ENCODE peak calls at places on chromosomes 6 and 20, in ten cellular contexts. W is mammary epithelial cell, X is SJSA1, A is IMR-90, Z is tibial artery, F is psoas muscle, Y is GM23248, M is stomach, V is neural progenitor cell, P is heart right ventricle. S is an unnamed sample. For H3K27me3 and H3K9me3, the result is how much of the 10 kb centered on the place peaks cover.

GRCh38 chr6:45326698-45327417 is 1.3 kb upstream of the RUNX2 start:
- DNase-seq in W (no peak), X (no peak), A (no peak), Z (no peak), F (no peak), Y (no peak), M (no peak), V (peak), P (no peak), S (no peak)

GRCh38 chr6:104509355-104509754 is 350.4 kb downstream of the HACE1 start:
- DNase-seq in W (no peak), X (no peak), A (no peak), Z (no peak), F (no peak), Y (no peak), M (no peak), V (no peak), P (no peak), S (no peak)

GRCh38 chr20:18811186-18811585 is 2.4 kb upstream of the SCP2D1 start:
- DNase-seq in W (no peak), X (no peak), A (no peak), Z (no peak), F (no peak), Y (no peak), M (no peak), V (no peak), P (no peak), S (no peak)

GRCh38 chr20:63335711-63336110 is 25.4 kb downstream of the CHRNA4 start:
- DNase-seq in W (no peak), X (no peak), A (no peak), Z (no peak), F (no peak), Y (no peak), M (no peak), V (no peak), P (no peak), S (no peak)

GRCh38 chr6:122122686-122123085 is 276.8 kb upstream of the HSF2 start:
- DNase-seq in W (no peak), X (no peak), A (no peak), Z (no peak), F (no peak), Y (no peak), M (no peak), V (no peak), P (no peak), S (no peak)

GRCh38 chr6:8678466-8678865 is 243.1 kb upstream of the SLC35B3 start:
- DNase-seq in W (no peak), X (no peak), A (no peak), Z (no peak), F (no peak), Y (no peak), M (no peak), V (no peak), P (no peak), S (no peak)

GRCh38 chr6:21454262-21454661 is 139.3 kb upstream of the SOX4 start:
- DNase-seq in W (no peak), X (no peak), A (no peak), Z (no peak), F (no peak), Y (no peak), M (no peak), V (no peak), P (no peak), S (no peak)

GRCh38 chr6:17038316-17038715 is 63.5 kb upstream of the STMND1 start:
- DNase-seq in W (no peak), X (no peak), A (peak), Z (no peak), F (no peak), Y (peak), M (no peak), V (no peak), P (no peak), S (no peak)

GRCh38 chr6:156980515-156980914 is 203.3 kb downstream of the ARID1B start:
- DNase-seq in W (no peak), X (no peak), A (no peak), Z (no peak), F (no peak), Y (no peak), M (no peak), V (peak), P (no peak), S (peak)

GRCh38 chr6:30263734-30264133 is 50.5 kb upstream of the TRIM26 start:
- DNase-seq in W (peak), X (peak), A (peak), Z (no peak), F (no peak), Y (peak), M (no peak), V (no peak), P (no peak), S (no peak)

GRCh38 chr6:89784838-89785237 is 34.8 kb downstream of the MDN1 start:
- DNase-seq in W (no peak), X (no peak), A (no peak), Z (no peak), F (no peak), Y (no peak), M (no peak), V (no peak), P (no peak), S (no peak)

GRCh38 chr6:140040391-140040790 is 665.9 kb upstream of the CITED2 start:
- DNase-seq in W (peak), X (no peak), A (peak), Z (no peak), F (no peak), Y (peak), M (no peak), V (no peak), P (no peak), S (no peak)

GRCh38 chr6:127939442-127940066 is 38.7 kb upstream of the THEMIS start:
- DNase-seq in W (no peak), X (no peak), A (no peak), Z (no peak), F (no peak), Y (peak), M (no peak), V (no peak), P (no peak), S (no peak)

GRCh38 chr20:62860924-62861691 is 514 bp downstream of the TCFL5 start:
- DNase-seq in W (no peak), X (no peak), A (no peak), Z (no peak), F (peak), Y (peak), M (no peak), V (peak), P (no peak), S (peak)

GRCh38 chr6:32064706-32065105 is 26.5 kb downstream of the CYP21A2 start:
- DNase-seq in W (no peak), X (no peak), A (no peak), Z (no peak), F (peak), Y (no peak), M (no peak), V (no peak), P (no peak), S (no peak)

GRCh38 chr20:42093542-42094440 is 475.6 kb upstream of the CHD6 start:
- DNase-seq in W (no peak), X (no peak), A (no peak), Z (no peak), F (no peak), Y (no peak), M (no peak), V (no peak), P (no peak), S (no peak)

GRCh38 chr6:21390537-21391213 is 202.9 kb upstream of the SOX4 start:
- DNase-seq in W (no peak), X (no peak), A (no peak), Z (no peak), F (no peak), Y (no peak), M (no peak), V (no peak), P (no peak), S (no peak)

GRCh38 chr6:36807750-36808149 is 31.5 kb downstream of the CPNE5 start:
- DNase-seq in W (no peak), X (no peak), A (no peak), Z (no peak), F (no peak), Y (no peak), M (no peak), V (no peak), P (no peak), S (no peak)

GRCh38 chr6:43368517-43369160 is 808 bp downstream of the ZNF318 start:
- DNase-seq in W (peak), X (peak), A (peak), Z (peak), F (peak), Y (peak), M (peak), V (peak), P (peak), S (peak)

GRCh38 chr20:5100684-5101347 is 18.9 kb downstream of the PCNA start:
- DNase-seq in W (peak), X (peak), A (peak), Z (peak), F (peak), Y (peak), M (peak), V (peak), P (peak), S (peak)

GRCh38 chr6:27836080-27836782 is 76.0 kb downstream of the OR2B2 start:
- DNase-seq in W (no peak), X (no peak), A (no peak), Z (no peak), F (no peak), Y (no peak), M (no peak), V (no peak), P (no peak), S (no peak)

GRCh38 chr6:34189806-34190503 is 44.1 kb upstream of the GRM4 start:
- DNase-seq in W (no peak), X (no peak), A (no peak), Z (no peak), F (no peak), Y (no peak), M (no peak), V (no peak), P (no peak), S (no peak)

GRCh38 chr20:34938466-34939163 is 17.0 kb downstream of the GSS start:
- DNase-seq in W (no peak), X (no peak), A (no peak), Z (peak), F (peak), Y (no peak), M (peak), V (no peak), P (peak), S (peak)

GRCh38 chr6:96014846-96015245 is 928 bp upstream of the FUT9 start:
- DNase-seq in W (no peak), X (no peak), A (no peak), Z (no peak), F (no peak), Y (no peak), M (no peak), V (no peak), P (no peak), S (no peak)
- H3K4me3 ChIP-seq in W (no peak), X (no peak), A (no peak), Z (no peak), F (no peak), Y (no peak), M (peak), V (peak), P (no peak), S (no peak)

DNA sequence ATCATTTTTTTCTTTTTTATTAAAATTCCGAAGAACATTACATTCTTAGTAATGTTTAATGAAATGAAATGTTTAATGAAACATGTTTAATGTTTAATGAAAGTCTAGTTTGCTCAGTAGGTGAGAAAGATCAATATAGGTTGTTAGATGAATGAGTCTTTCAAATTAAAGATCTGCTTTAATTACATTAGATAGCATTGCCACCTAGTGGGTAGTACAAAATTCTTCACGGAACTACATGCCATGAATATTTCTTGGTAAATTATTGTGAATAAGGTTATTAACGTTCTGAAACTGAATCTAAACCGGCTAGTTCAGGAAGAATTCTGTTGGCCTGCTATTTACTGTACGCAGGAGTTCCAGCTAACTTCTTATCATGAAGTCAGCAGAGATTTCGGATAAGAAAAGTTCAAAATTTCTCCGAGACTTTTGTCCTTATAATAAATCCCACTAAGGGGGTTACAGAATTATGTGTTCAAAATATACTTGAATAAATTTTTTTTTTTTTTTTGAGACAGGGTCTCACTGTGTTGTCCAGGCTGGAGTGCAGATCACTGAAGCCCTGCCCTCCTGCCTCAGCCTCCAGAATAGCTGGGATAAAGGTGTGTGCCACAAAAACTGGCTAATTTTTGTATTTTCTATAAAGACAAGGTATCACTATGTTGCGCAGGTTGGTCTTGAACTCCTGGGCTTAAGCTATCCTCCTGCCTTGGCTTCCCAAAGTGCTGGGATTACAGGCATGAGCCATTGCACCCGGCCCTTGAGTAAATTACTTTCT is 7.9 kb upstream of the GMNN start:
- DNase-seq in W (peak), X (no peak), A (peak), Z (no peak), F (no peak), Y (peak), M (no peak), V (no peak), P (no peak), S (no peak)
- H3K27me3 ChIP-seq in W (under half), X (under half), A (under half), Z (under half), F (under half), Y (under half), M (under half), V (under half), P (under half), S (under half)

GRCh38 chr20:59137532-59137931 is 26.1 kb upstream of the ZNF831 start:
- DNase-seq in W (no peak), X (no peak), A (no peak), Z (no peak), F (peak), Y (no peak), M (no peak), V (no peak), P (peak), S (no peak)
- H3K9me3 ChIP-seq in W (under half), X (under half), A (under half), Z (under half), F (under half), Y (under half), M (under half), V (under half), P (under half), S (under half)

GRCh38 chr6:49713346-49713745 is at the start of gene CRISP2:
- DNase-seq in W (peak), X (no peak), A (no peak), Z (no peak), F (no peak), Y (no peak), M (no peak), V (no peak), P (no peak), S (peak)
- H3K4me3 ChIP-seq in W (no peak), X (no peak), A (no peak), Z (no peak), F (no peak), Y (no peak), M (no peak), V (no peak), P (no peak), S (no peak)

GRCh38 chr6:131844243-131844841 is 36.5 kb downstream of the ENPP1 start:
- DNase-seq in W (no peak), X (no peak), A (peak), Z (no peak), F (no peak), Y (peak), M (no peak), V (no peak), P (no peak), S (no peak)
- H3K27me3 ChIP-seq in W (under half), X (under half), A (under half), Z (under half), F (under half), Y (under half), M (under half), V (under half), P (under half), S (under half)

GRCh38 chr6:80872951-80873308 is 766.5 kb downstream of the BCKDHB start:
- DNase-seq in W (no peak), X (no peak), A (no peak), Z (no peak), F (no peak), Y (no peak), M (no peak), V (no peak), P (no peak), S (no peak)

DNA sequence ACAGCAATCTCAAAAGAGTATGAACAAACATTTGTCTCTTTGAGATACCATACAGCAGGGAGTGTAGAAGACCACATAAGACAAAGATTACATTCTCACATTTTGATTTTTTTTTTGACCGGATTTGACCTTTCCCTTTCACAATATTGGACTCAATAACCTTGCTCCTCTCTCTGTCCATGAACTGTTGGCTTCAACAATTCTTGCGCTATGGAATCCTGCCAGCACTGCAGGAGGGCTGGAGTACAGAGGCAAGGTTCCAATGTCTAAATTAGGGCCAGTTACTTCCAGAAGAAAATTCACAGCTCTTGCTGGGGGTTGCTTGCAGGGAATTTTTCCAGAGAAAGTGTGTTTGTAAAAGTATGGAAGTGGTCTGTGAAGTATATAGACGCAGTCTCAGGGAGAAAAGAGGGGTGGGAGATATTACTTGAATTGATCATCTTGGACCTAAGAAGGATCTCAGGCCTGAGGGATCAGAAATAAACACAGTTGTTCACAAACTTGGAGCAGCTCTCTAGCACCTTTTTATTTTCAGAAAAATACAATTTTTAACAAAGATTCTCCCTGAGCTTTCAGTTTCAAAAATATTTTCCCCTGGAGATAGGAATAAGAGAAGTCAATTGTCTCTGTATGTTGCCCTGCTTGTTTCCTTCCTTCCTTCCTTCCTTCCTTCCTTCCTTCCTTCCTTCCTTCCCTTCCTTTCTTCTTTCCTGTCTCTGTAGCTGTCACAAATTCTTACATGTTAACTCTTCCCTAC is 765.9 kb downstream of the BCKDHB start:
- DNase-seq in W (no peak), X (no peak), A (no peak), Z (peak), F (peak), Y (peak), M (no peak), V (no peak), P (no peak), S (no peak)
- H3K9me3 ChIP-seq in W (under half), X (under half), A (under half), Z (under half), F (under half), Y (under half), M (under half), V (under half), P (under half), S (under half)

GRCh38 chr6:111607279-111607678 is 1.6 kb upstream of the TRAF3IP2 start:
- DNase-seq in W (no peak), X (no peak), A (no peak), Z (no peak), F (no peak), Y (no peak), M (no peak), V (no peak), P (no peak), S (no peak)
- H3K4me3 ChIP-seq in W (no peak), X (no peak), A (no peak), Z (no peak), F (peak), Y (peak), M (no peak), V (no peak), P (no peak), S (no peak)